ENCODE peak calls at places on chromosomes 6 and 20, in five cellular contexts. P, S, N, Q and F are unnamed samples.

GRCh38 chr6:131400054-131400781 is 172.8 kb upstream of the ARG1 start:
- DNase-seq in Q (no peak), S (no peak), N (peak; percentile 84), P (peak; percentile 93), F (no peak)

GRCh38 chr20:20095114-20095872 is 43.0 kb downstream of the CFAP61 start:
- DNase-seq in Q (no peak), P (no peak), S (no peak), N (no peak), F (no peak)

GRCh38 chr6:96075826-96076225 is 60.1 kb downstream of the FUT9 start:
- DNase-seq in P (no peak), N (peak; percentile 24), Q (no peak), S (no peak), F (no peak)

GRCh38 chr6:77368660-77369313 is 94.5 kb downstream of the HTR1B start:
- DNase-seq in P (peak; percentile 21), S (no peak), Q (no peak), N (no peak), F (no peak)

GRCh38 chr6:140541288-140541687 is 1166.8 kb upstream of the CITED2 start:
- DNase-seq in N (no peak), S (no peak), P (peak; percentile 61), Q (no peak), F (no peak)

GRCh38 chr6:13302751-13303667 is 25.3 kb downstream of the TBC1D7 start:
- DNase-seq in P (peak; percentile 100), N (peak; percentile 95), S (peak; percentile 77), Q (peak; percentile 22), F (peak; percentile 87)

GRCh38 chr6:166459272-166459671 is 76.5 kb upstream of the MPC1 start:
- DNase-seq in N (no peak), Q (no peak), S (no peak), P (no peak), F (no peak)

GRCh38 chr6:39173276-39173675 is 56.0 kb downstream of the KCNK5 start:
- DNase-seq in Q (no peak), P (no peak), S (no peak), N (no peak), F (no peak)

GRCh38 chr20:22462975-22463914 is 121.1 kb downstream of the FOXA2 start:
- DNase-seq in N (peak; percentile 76), P (peak; percentile 1), S (no peak), Q (no peak), F (no peak)

GRCh38 chr20:45944151-45944964 is 9.9 kb downstream of the PCIF1 start:
- DNase-seq in N (peak; percentile 46), P (peak; percentile 67), S (no peak), Q (no peak), F (no peak)

GRCh38 chr20:19935842-19936241 is 81.3 kb upstream of the NAA20 start:
- DNase-seq in Q (no peak), S (no peak), P (no peak), N (peak; percentile 76), F (no peak)

GRCh38 chr20:51428451-51429143 is 113.9 kb downstream of the NFATC2 start:
- DNase-seq in N (no peak), Q (no peak), P (peak; percentile 54), S (no peak), F (peak; percentile 73)

GRCh38 chr20:60378620-60379019 is 420.4 kb downstream of the CDH26 start:
- DNase-seq in N (no peak), P (no peak), S (no peak), Q (no peak), F (no peak)

GRCh38 chr20:23232219-23232581 is 118.4 kb upstream of the NXT1 start:
- DNase-seq in S (no peak), N (no peak), Q (no peak), P (no peak), F (no peak)

GRCh38 chr6:160430203-160430602 is 82.0 kb downstream of the SLC22A3 start:
- DNase-seq in Q (no peak), P (peak; percentile 8), N (no peak), S (no peak), F (no peak)

GRCh38 chr6:38517005-38517404 is 122.7 kb downstream of the BTBD9 start:
- DNase-seq in S (no peak), Q (no peak), P (peak; percentile 37), N (peak; percentile 23), F (no peak)

GRCh38 chr6:143569035-143569434 is 57.5 kb upstream of the FUCA2 start:
- DNase-seq in Q (no peak), N (no peak), S (no peak), P (peak; percentile 56), F (no peak)

GRCh38 chr6:132058975-132059374 is 107.8 kb upstream of the CCN2 start:
- DNase-seq in P (peak; percentile 44), N (no peak), Q (no peak), S (no peak), F (no peak)

GRCh38 chr6:144007779-144008500 is at the start of gene PLAGL1:
- DNase-seq in P (peak; percentile 62), N (peak; percentile 70), S (peak; percentile 77), Q (peak; percentile 17), F (peak; percentile 83)

GRCh38 chr6:96844530-96844929 is 7.3 kb upstream of the GPR63 start:
- DNase-seq in S (no peak), Q (no peak), N (no peak), P (no peak), F (no peak)

GRCh38 chr6:181049-181654 is 111.1 kb upstream of the DUSP22 start:
- DNase-seq in Q (no peak), S (no peak), P (no peak), N (no peak), F (no peak)

GRCh38 chr6:34486106-34486740 is 20.3 kb downstream of the PACSIN1 start:
- DNase-seq in P (no peak), N (no peak), S (no peak), Q (peak; percentile 27), F (peak; percentile 44)

GRCh38 chr6:28808383-28808782 is 115.4 kb downstream of the TRIM27 start:
- DNase-seq in P (no peak), S (no peak), N (no peak), Q (no peak), F (no peak)

GRCh38 chr6:79949235-79949634 is 1.9 kb upstream of the ELOVL4 start:
- DNase-seq in P (peak; percentile 90), N (peak; percentile 66), S (no peak), Q (peak; percentile 57), F (no peak)

GRCh38 chr20:31677553-31678260 is 40.0 kb downstream of the COX4I2 start:
- DNase-seq in S (no peak), P (no peak), Q (no peak), N (peak; percentile 1), F (no peak)

GRCh38 chr20:56187791-56188190 is 60.7 kb upstream of the MC3R start:
- DNase-seq in S (no peak), P (no peak), Q (no peak), N (peak; percentile 59), F (no peak)

GRCh38 chr20:23130622-23130916 is 44.4 kb upstream of the CD93 start:
- DNase-seq in S (no peak), Q (no peak), N (no peak), P (no peak), F (no peak)

GRCh38 chr6:66948106-66948505 is 1241.1 kb upstream of the EYS start:
- DNase-seq in N (peak; percentile 58), P (peak; percentile 80), S (no peak), Q (no peak), F (no peak)

GRCh38 chr20:49448917-49449316 is 33.6 kb downstream of the KCNB1 start:
- DNase-seq in S (no peak), Q (no peak), P (no peak), N (no peak), F (no peak)

GRCh38 chr6:33781105-33781975 is 7.6 kb downstream of the LEMD2 start:
- DNase-seq in Q (no peak), P (peak; percentile 72), N (peak; percentile 79), S (no peak), F (no peak)

GRCh38 chr20:43752561-43753301 is 25.9 kb upstream of the GTSF1L start:
- DNase-seq in S (no peak), N (peak; percentile 91), P (peak; percentile 94), Q (no peak), F (peak; percentile 88)

GRCh38 chr20:47429409-47429808 is 72.3 kb upstream of the NCOA3 start:
- DNase-seq in Q (no peak), S (no peak), N (no peak), P (no peak), F (no peak)